ENCODE peak calls at places on chromosomes 7 and 10, in nine cellular contexts. One of them, this sample, is unnamed.

GRCh38 chr7:147539685-147540084 is 1050.9 kb upstream of the C7orf33 start:
- DNase-seq in HuH-7.5: no peak
- DNase-seq in AG04450: no peak
- DNase-seq in activated T-helper 1 cell treated with Interleukin-2 at 50 U/mL for 16 hours: no peak
- DNase-seq in stimulated activated CD4-positive, alpha-beta T cell treated with anti-CD3 and anti-CD28 coated beads, Interleukin-15, amount 100 ng/mL, for 1 hour: no peak
- DNase-seq in ELR: no peak
- DNase-seq in fibroblast of lung: no peak
- DNase-seq in astrocyte: no peak
- DNase-seq in T-helper 2 cell: no peak
- DNase-seq in this sample: no peak

GRCh38 chr7:147981072-147981813 is 609.3 kb upstream of the C7orf33 start:
- DNase-seq in stimulated activated CD4-positive, alpha-beta T cell treated with anti-CD3 and anti-CD28 coated beads, Interleukin-15, amount 100 ng/mL, for 1 hour: no peak
- DNase-seq in activated T-helper 1 cell treated with Interleukin-2 at 50 U/mL for 16 hours: no peak
- DNase-seq in T-helper 2 cell: no peak
- DNase-seq in HuH-7.5: no peak
- DNase-seq in ELR: no peak
- DNase-seq in AG04450: no peak
- DNase-seq in astrocyte: no peak
- DNase-seq in fibroblast of lung: no peak
- DNase-seq in this sample: no peak

GRCh38 chr7:107939472-107940145 is 48.6 kb downstream of the DLD start:
- DNase-seq in ELR: peak
- DNase-seq in HuH-7.5: no peak
- DNase-seq in astrocyte: peak
- DNase-seq in stimulated activated CD4-positive, alpha-beta T cell treated with anti-CD3 and anti-CD28 coated beads, Interleukin-15, amount 100 ng/mL, for 1 hour: no peak
- DNase-seq in fibroblast of lung: peak
- DNase-seq in T-helper 2 cell: no peak
- DNase-seq in activated T-helper 1 cell treated with Interleukin-2 at 50 U/mL for 16 hours: no peak
- DNase-seq in AG04450: no peak
- DNase-seq in this sample: peak

GRCh38 chr7:87416682-87417587 is 58.5 kb downstream of the ABCB4 start:
- DNase-seq in T-helper 2 cell: peak
- DNase-seq in HuH-7.5: no peak
- DNase-seq in fibroblast of lung: peak
- DNase-seq in activated T-helper 1 cell treated with Interleukin-2 at 50 U/mL for 16 hours: peak
- DNase-seq in astrocyte: peak
- DNase-seq in ELR: peak
- DNase-seq in stimulated activated CD4-positive, alpha-beta T cell treated with anti-CD3 and anti-CD28 coated beads, Interleukin-15, amount 100 ng/mL, for 1 hour: peak
- DNase-seq in AG04450: peak
- DNase-seq in this sample: peak

GRCh38 chr7:47902013-47902412 is 46.3 kb downstream of the PKD1L1 start:
- DNase-seq in activated T-helper 1 cell treated with Interleukin-2 at 50 U/mL for 16 hours: no peak
- DNase-seq in T-helper 2 cell: no peak
- DNase-seq in fibroblast of lung: no peak
- DNase-seq in stimulated activated CD4-positive, alpha-beta T cell treated with anti-CD3 and anti-CD28 coated beads, Interleukin-15, amount 100 ng/mL, for 1 hour: no peak
- DNase-seq in astrocyte: no peak
- DNase-seq in AG04450: no peak
- DNase-seq in ELR: no peak
- DNase-seq in HuH-7.5: no peak
- DNase-seq in this sample: no peak

GRCh38 chr10:13792011-13792410 is 205.2 kb downstream of the PRPF18 start:
- DNase-seq in astrocyte: no peak
- DNase-seq in fibroblast of lung: no peak
- DNase-seq in ELR: no peak
- DNase-seq in activated T-helper 1 cell treated with Interleukin-2 at 50 U/mL for 16 hours: no peak
- DNase-seq in stimulated activated CD4-positive, alpha-beta T cell treated with anti-CD3 and anti-CD28 coated beads, Interleukin-15, amount 100 ng/mL, for 1 hour: no peak
- DNase-seq in AG04450: no peak
- DNase-seq in T-helper 2 cell: no peak
- DNase-seq in HuH-7.5: no peak
- DNase-seq in this sample: no peak

GRCh38 chr10:102120987-102121738 is 995 bp upstream of the LDB1 start:
- DNase-seq in ELR: peak
- DNase-seq in fibroblast of lung: peak
- DNase-seq in activated T-helper 1 cell treated with Interleukin-2 at 50 U/mL for 16 hours: no peak
- DNase-seq in stimulated activated CD4-positive, alpha-beta T cell treated with anti-CD3 and anti-CD28 coated beads, Interleukin-15, amount 100 ng/mL, for 1 hour: no peak
- DNase-seq in astrocyte: peak
- DNase-seq in HuH-7.5: no peak
- DNase-seq in T-helper 2 cell: no peak
- DNase-seq in AG04450: peak
- DNase-seq in this sample: peak

GRCh38 chr7:121761399-121761798 is 111.6 kb upstream of the PTPRZ1 start:
- DNase-seq in fibroblast of lung: no peak
- DNase-seq in HuH-7.5: no peak
- DNase-seq in activated T-helper 1 cell treated with Interleukin-2 at 50 U/mL for 16 hours: no peak
- DNase-seq in T-helper 2 cell: no peak
- DNase-seq in ELR: peak
- DNase-seq in AG04450: no peak
- DNase-seq in stimulated activated CD4-positive, alpha-beta T cell treated with anti-CD3 and anti-CD28 coated beads, Interleukin-15, amount 100 ng/mL, for 1 hour: no peak
- DNase-seq in astrocyte: no peak
- DNase-seq in this sample: peak

GRCh38 chr10:23314835-23315239 is 29.8 kb downstream of the C10orf67 start:
- DNase-seq in HuH-7.5: no peak
- DNase-seq in stimulated activated CD4-positive, alpha-beta T cell treated with anti-CD3 and anti-CD28 coated beads, Interleukin-15, amount 100 ng/mL, for 1 hour: no peak
- DNase-seq in T-helper 2 cell: peak
- DNase-seq in astrocyte: peak
- DNase-seq in AG04450: peak
- DNase-seq in ELR: peak
- DNase-seq in activated T-helper 1 cell treated with Interleukin-2 at 50 U/mL for 16 hours: no peak
- DNase-seq in fibroblast of lung: peak
- DNase-seq in this sample: peak

GRCh38 chr10:127320176-127320575 is 123.8 kb upstream of the INSYN2A start:
- DNase-seq in stimulated activated CD4-positive, alpha-beta T cell treated with anti-CD3 and anti-CD28 coated beads, Interleukin-15, amount 100 ng/mL, for 1 hour: no peak
- DNase-seq in HuH-7.5: no peak
- DNase-seq in fibroblast of lung: peak
- DNase-seq in activated T-helper 1 cell treated with Interleukin-2 at 50 U/mL for 16 hours: no peak
- DNase-seq in T-helper 2 cell: no peak
- DNase-seq in ELR: no peak
- DNase-seq in astrocyte: no peak
- DNase-seq in AG04450: no peak
- DNase-seq in this sample: no peak

GRCh38 chr10:93773120-93773519 is 15.4 kb downstream of the LGI1 start:
- DNase-seq in ELR: no peak
- DNase-seq in astrocyte: no peak
- DNase-seq in fibroblast of lung: no peak
- DNase-seq in AG04450: no peak
- DNase-seq in stimulated activated CD4-positive, alpha-beta T cell treated with anti-CD3 and anti-CD28 coated beads, Interleukin-15, amount 100 ng/mL, for 1 hour: no peak
- DNase-seq in activated T-helper 1 cell treated with Interleukin-2 at 50 U/mL for 16 hours: no peak
- DNase-seq in T-helper 2 cell: no peak
- DNase-seq in HuH-7.5: no peak
- DNase-seq in this sample: no peak

GRCh38 chr10:283916-284356 is 148.7 kb downstream of the ZMYND11 start:
- DNase-seq in stimulated activated CD4-positive, alpha-beta T cell treated with anti-CD3 and anti-CD28 coated beads, Interleukin-15, amount 100 ng/mL, for 1 hour: no peak
- DNase-seq in astrocyte: no peak
- DNase-seq in fibroblast of lung: no peak
- DNase-seq in activated T-helper 1 cell treated with Interleukin-2 at 50 U/mL for 16 hours: no peak
- DNase-seq in AG04450: no peak
- DNase-seq in T-helper 2 cell: no peak
- DNase-seq in ELR: no peak
- DNase-seq in HuH-7.5: no peak
- DNase-seq in this sample: no peak

GRCh38 chr7:128379900-128380806 is 18.7 kb upstream of the PRRT4 start:
- DNase-seq in stimulated activated CD4-positive, alpha-beta T cell treated with anti-CD3 and anti-CD28 coated beads, Interleukin-15, amount 100 ng/mL, for 1 hour: no peak
- DNase-seq in astrocyte: no peak
- DNase-seq in T-helper 2 cell: no peak
- DNase-seq in fibroblast of lung: no peak
- DNase-seq in AG04450: no peak
- DNase-seq in activated T-helper 1 cell treated with Interleukin-2 at 50 U/mL for 16 hours: no peak
- DNase-seq in HuH-7.5: no peak
- DNase-seq in ELR: no peak
- DNase-seq in this sample: no peak

GRCh38 chr7:71482284-71482683 is 350.3 kb downstream of the GALNT17 start:
- DNase-seq in stimulated activated CD4-positive, alpha-beta T cell treated with anti-CD3 and anti-CD28 coated beads, Interleukin-15, amount 100 ng/mL, for 1 hour: no peak
- DNase-seq in AG04450: no peak
- DNase-seq in fibroblast of lung: no peak
- DNase-seq in HuH-7.5: no peak
- DNase-seq in T-helper 2 cell: no peak
- DNase-seq in astrocyte: no peak
- DNase-seq in activated T-helper 1 cell treated with Interleukin-2 at 50 U/mL for 16 hours: no peak
- DNase-seq in ELR: no peak
- DNase-seq in this sample: no peak

GRCh38 chr7:25886387-25887240 is 265.4 kb upstream of the NFE2L3 start:
- DNase-seq in HuH-7.5: no peak
- DNase-seq in activated T-helper 1 cell treated with Interleukin-2 at 50 U/mL for 16 hours: no peak
- DNase-seq in astrocyte: no peak
- DNase-seq in AG04450: no peak
- DNase-seq in T-helper 2 cell: no peak
- DNase-seq in stimulated activated CD4-positive, alpha-beta T cell treated with anti-CD3 and anti-CD28 coated beads, Interleukin-15, amount 100 ng/mL, for 1 hour: no peak
- DNase-seq in ELR: no peak
- DNase-seq in fibroblast of lung: no peak
- DNase-seq in this sample: no peak

GRCh38 chr7:22435720-22436119 is 64.3 kb downstream of the STEAP1B start:
- DNase-seq in astrocyte: no peak
- DNase-seq in activated T-helper 1 cell treated with Interleukin-2 at 50 U/mL for 16 hours: no peak
- DNase-seq in HuH-7.5: no peak
- DNase-seq in ELR: no peak
- DNase-seq in fibroblast of lung: no peak
- DNase-seq in AG04450: no peak
- DNase-seq in stimulated activated CD4-positive, alpha-beta T cell treated with anti-CD3 and anti-CD28 coated beads, Interleukin-15, amount 100 ng/mL, for 1 hour: no peak
- DNase-seq in T-helper 2 cell: no peak
- DNase-seq in this sample: no peak

GRCh38 chr7:41029072-41029492 is 673.8 kb downstream of the INHBA start:
- DNase-seq in activated T-helper 1 cell treated with Interleukin-2 at 50 U/mL for 16 hours: no peak
- DNase-seq in stimulated activated CD4-positive, alpha-beta T cell treated with anti-CD3 and anti-CD28 coated beads, Interleukin-15, amount 100 ng/mL, for 1 hour: no peak
- DNase-seq in fibroblast of lung: peak
- DNase-seq in AG04450: peak
- DNase-seq in T-helper 2 cell: no peak
- DNase-seq in HuH-7.5: no peak
- DNase-seq in astrocyte: peak
- DNase-seq in ELR: peak
- DNase-seq in this sample: peak

GRCh38 chr10:48444861-48445841 is 138.7 kb downstream of the MAPK8 start:
- DNase-seq in activated T-helper 1 cell treated with Interleukin-2 at 50 U/mL for 16 hours: no peak
- DNase-seq in astrocyte: no peak
- DNase-seq in T-helper 2 cell: no peak
- DNase-seq in fibroblast of lung: no peak
- DNase-seq in HuH-7.5: no peak
- DNase-seq in AG04450: no peak
- DNase-seq in ELR: peak
- DNase-seq in stimulated activated CD4-positive, alpha-beta T cell treated with anti-CD3 and anti-CD28 coated beads, Interleukin-15, amount 100 ng/mL, for 1 hour: no peak
- DNase-seq in this sample: peak

GRCh38 chr7:65475734-65476319 is 102.2 kb downstream of the ZNF92 start:
- DNase-seq in T-helper 2 cell: no peak
- DNase-seq in ELR: peak
- DNase-seq in HuH-7.5: no peak
- DNase-seq in AG04450: no peak
- DNase-seq in fibroblast of lung: no peak
- DNase-seq in activated T-helper 1 cell treated with Interleukin-2 at 50 U/mL for 16 hours: peak
- DNase-seq in astrocyte: peak
- DNase-seq in stimulated activated CD4-positive, alpha-beta T cell treated with anti-CD3 and anti-CD28 coated beads, Interleukin-15, amount 100 ng/mL, for 1 hour: no peak
- DNase-seq in this sample: peak

GRCh38 chr10:70998086-70998485 is 109.7 kb upstream of the PCBD1 start:
- DNase-seq in fibroblast of lung: no peak
- DNase-seq in stimulated activated CD4-positive, alpha-beta T cell treated with anti-CD3 and anti-CD28 coated beads, Interleukin-15, amount 100 ng/mL, for 1 hour: no peak
- DNase-seq in astrocyte: no peak
- DNase-seq in T-helper 2 cell: no peak
- DNase-seq in activated T-helper 1 cell treated with Interleukin-2 at 50 U/mL for 16 hours: no peak
- DNase-seq in ELR: no peak
- DNase-seq in HuH-7.5: no peak
- DNase-seq in AG04450: no peak
- DNase-seq in this sample: no peak

This sample was measured in A172.